ENCODE peak calls at places on chromosomes 7 and 10, in nine cellular contexts. E is CD8-positive, alpha-beta T cell; D is BJ; I is IMR-90; K is transverse colon; Y is RWPE2; O is tibial artery; U is GM23338; X is neural progenitor cell. R is an unnamed sample.

GRCh38 chr7:91263359-91264082 is 712 bp upstream of the FZD1 start:
- DNase-seq in Y (no peak), E (no peak), U (peak; percentile 62), K (peak; percentile 38), X (peak; percentile 76), O (peak; percentile 84), D (no peak), I (no peak), R (no peak)

GRCh38 chr7:108368466-108368865 is 87.8 kb downstream of the NRCAM start:
- DNase-seq in D (no peak), O (no peak), E (no peak), K (no peak), I (no peak), U (no peak), Y (no peak), X (no peak), R (no peak)

GRCh38 chr7:102849538-102849937 is 63.3 kb upstream of the LRRC17 start:
- DNase-seq in Y (no peak), K (no peak), U (no peak), I (no peak), D (no peak), E (no peak), X (no peak), O (no peak), R (no peak)

GRCh38 chr10:77163670-77164348 is 473.8 kb downstream of the KCNMA1 start:
- DNase-seq in U (no peak), X (no peak), Y (peak; percentile 94), D (peak; percentile 92), E (no peak), O (peak; percentile 75), K (peak; percentile 60), I (peak; percentile 99), R (peak; percentile 42)

GRCh38 chr7:135859548-135859947 is 110.9 kb upstream of the FAM180A start:
- DNase-seq in K (no peak), Y (no peak), D (no peak), U (no peak), I (peak; percentile 29), O (no peak), X (no peak), E (no peak), R (no peak)

GRCh38 chr7:27101906-27102577 is 441 bp downstream of the HOXA2 start:
- DNase-seq in X (peak; percentile 59), U (peak; percentile 35), E (no peak), K (no peak), D (no peak), I (peak; percentile 35), Y (no peak), O (no peak), R (no peak)

GRCh38 chr10:7484456-7485266 is 73.8 kb upstream of the SFMBT2 start:
- DNase-seq in Y (no peak), I (no peak), X (no peak), K (peak; percentile 40), E (peak; percentile 84), U (peak; percentile 21), D (no peak), O (no peak), R (no peak)

GRCh38 chr7:36522453-36523007 is 132.9 kb downstream of the ANLN start:
- DNase-seq in I (no peak), X (no peak), E (no peak), U (no peak), Y (no peak), O (no peak), K (no peak), D (no peak), R (no peak)

GRCh38 chr7:5766321-5766761 is 15.1 kb downstream of the RNF216 start:
- DNase-seq in U (no peak), D (peak; percentile 40), I (peak; percentile 81), E (no peak), Y (no peak), X (no peak), K (no peak), O (no peak), R (no peak)

GRCh38 chr7:66523409-66523808 is 105.3 kb upstream of the KCTD7 start:
- DNase-seq in K (no peak), Y (no peak), D (no peak), I (no peak), O (no peak), E (no peak), X (no peak), U (no peak), R (no peak)

DNA sequence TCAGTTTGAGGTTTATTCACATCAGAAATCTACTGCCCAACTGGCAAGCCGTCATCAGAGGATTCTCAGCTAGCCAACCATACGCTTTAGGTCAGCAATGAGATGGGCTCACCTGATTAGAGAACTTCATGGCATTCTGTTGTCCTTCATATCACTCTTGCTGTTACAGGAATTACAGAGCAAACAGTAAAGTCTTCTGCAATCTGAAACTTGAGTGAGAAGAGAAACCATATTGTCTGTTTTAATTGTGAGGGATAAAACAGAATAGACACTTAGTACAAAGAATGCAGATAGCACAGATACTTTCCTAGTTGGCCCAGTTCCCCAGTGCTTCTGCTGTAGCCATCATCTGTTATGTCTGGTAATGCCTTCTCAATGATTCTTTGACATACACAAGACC is 366.6 kb downstream of the EXOC4 start:
- DNase-seq in D (no peak), O (no peak), U (no peak), X (no peak), K (no peak), I (no peak), E (no peak), Y (no peak), R (no peak)
- TF ChIP-seq CTCF in D (no peak), O (no peak), U (no peak), X (no peak), K (no peak), I (no peak), E (no peak), Y (no peak), R (no peak)

DNA sequence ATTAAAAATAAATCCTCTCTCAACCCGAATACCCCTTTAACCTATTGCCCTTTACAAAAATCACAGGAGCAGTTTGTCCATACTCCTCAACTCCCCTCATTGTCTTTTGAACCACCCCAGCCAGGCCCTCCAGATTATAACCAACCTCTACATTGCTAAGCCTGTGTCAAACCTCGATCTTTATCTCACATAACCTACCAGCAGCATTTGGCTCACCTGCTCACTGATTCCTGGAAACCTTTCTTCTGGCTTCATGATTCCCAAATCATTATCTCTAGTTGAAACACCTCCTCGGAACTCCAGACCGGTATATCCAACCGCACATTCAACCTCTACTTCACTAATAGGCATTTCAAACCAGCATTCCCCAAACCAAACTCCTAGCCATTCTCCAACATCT is 11.8 kb downstream of the SEC61G start:
- DNase-seq in E (no peak), Y (no peak), I (no peak), O (no peak), D (no peak), K (no peak), U (no peak), X (no peak), R (no peak)
- TF ChIP-seq CTCF in E (no peak), Y (no peak), I (no peak), O (no peak), D (no peak), K (no peak), U (no peak), X (no peak), R (no peak)

GRCh38 chr10:6351540-6351939 is 148.8 kb downstream of the PFKFB3 start:
- DNase-seq in U (no peak), X (no peak), K (no peak), Y (no peak), O (no peak), D (no peak), E (no peak), I (no peak), R (no peak)
- TF ChIP-seq CTCF in U (no peak), X (no peak), K (no peak), Y (no peak), O (no peak), D (no peak), E (no peak), I (no peak), R (no peak)

DNA sequence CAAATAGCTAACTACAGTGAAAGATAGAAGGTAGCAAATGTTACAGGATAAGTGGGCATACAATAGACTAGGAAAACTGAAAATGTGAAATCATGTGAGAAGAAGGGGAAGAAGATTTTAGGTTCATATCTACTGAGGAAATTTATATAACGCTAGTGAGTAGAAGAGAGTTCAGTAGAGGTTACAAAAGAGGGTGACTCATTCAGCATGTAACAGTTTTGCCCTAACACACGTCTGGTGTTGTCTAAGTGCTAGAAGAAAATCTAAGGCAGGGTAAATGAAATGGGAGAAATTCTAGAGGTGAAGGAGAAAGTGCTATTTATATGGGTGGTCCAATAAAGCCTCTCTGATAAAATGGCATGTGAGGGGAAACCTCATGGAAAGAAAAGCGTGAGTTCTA is 731.4 kb upstream of the POT1 start:
- DNase-seq in X (no peak), U (no peak), K (no peak), I (no peak), D (no peak), O (no peak), Y (no peak), E (no peak), R (no peak)
- TF ChIP-seq CTCF in X (no peak), U (no peak), K (no peak), I (no peak), D (no peak), O (no peak), Y (no peak), E (no peak), R (no peak)